ENCODE peak calls at places on chromosomes 1 and 21, in nine cellular contexts. W, V, N, X, D, P, K, B and Z are unnamed samples.

GRCh38 chr21:35988396-35989140 is 71.8 kb downstream of the SETD4 start:
- DNase-seq in W (no peak), V (no peak), N (no peak), X (no peak), D (no peak), P (no peak), K (no peak), B (no peak), Z (no peak)

GRCh38 chr1:218625393-218625792 is 280.3 kb downstream of the TGFB2 start:
- DNase-seq in W (no peak), V (no peak), N (no peak), X (no peak), D (no peak), P (no peak), K (no peak), B (no peak), Z (no peak)

GRCh38 chr1:58162952-58163550 is 383.5 kb downstream of the OMA1 start:
- DNase-seq in W (peak), V (peak), N (peak), X (peak), D (peak), P (no peak), K (peak), B (peak), Z (no peak)

GRCh38 chr21:35940074-35940927 is 120.0 kb downstream of the SETD4 start:
- DNase-seq in W (peak), V (peak), N (peak), X (peak), D (peak), P (no peak), K (peak), B (peak), Z (peak)

GRCh38 chr1:223031690-223032601 is 111.1 kb downstream of the TLR5 start:
- DNase-seq in W (no peak), V (no peak), N (no peak), X (peak), D (peak), P (no peak), K (no peak), B (no peak), Z (no peak)

GRCh38 chr1:203424861-203425667 is 50.5 kb upstream of the PRELP start:
- DNase-seq in W (no peak), V (no peak), N (no peak), X (no peak), D (no peak), P (no peak), K (no peak), B (no peak), Z (no peak)

GRCh38 chr1:245458761-245459174 is 304.0 kb downstream of the KIF26B start:
- DNase-seq in W (peak), V (no peak), N (peak), X (peak), D (no peak), P (no peak), K (no peak), B (no peak), Z (no peak)

GRCh38 chr1:226958300-226958699 is 18.2 kb downstream of the COQ8A start:
- DNase-seq in W (no peak), V (no peak), N (no peak), X (no peak), D (no peak), P (no peak), K (no peak), B (no peak), Z (no peak)

GRCh38 chr1:2259668-2260392 is 31.7 kb downstream of the SKI start:
- DNase-seq in W (no peak), V (no peak), N (no peak), X (no peak), D (no peak), P (no peak), K (no peak), B (no peak), Z (no peak)

GRCh38 chr1:93738075-93738622 is 56.5 kb upstream of the BCAR3 start:
- DNase-seq in W (peak), V (no peak), N (peak), X (peak), D (no peak), P (no peak), K (no peak), B (no peak), Z (no peak)

GRCh38 chr1:177817969-177818872 is 151.6 kb downstream of the SEC16B start:
- DNase-seq in W (no peak), V (no peak), N (peak), X (no peak), D (no peak), P (no peak), K (no peak), B (no peak), Z (no peak)

GRCh38 chr1:154911691-154912550 is 24.6 kb downstream of the PMVK start:
- DNase-seq in W (no peak), V (no peak), N (no peak), X (no peak), D (no peak), P (no peak), K (no peak), B (no peak), Z (no peak)

GRCh38 chr1:87588445-87588844 is 259.8 kb downstream of the LMO4 start:
- DNase-seq in W (peak), V (no peak), N (no peak), X (no peak), D (no peak), P (no peak), K (no peak), B (no peak), Z (no peak)

GRCh38 chr1:214028569-214028968 is 40.8 kb downstream of the PROX1 start:
- DNase-seq in W (no peak), V (no peak), N (no peak), X (no peak), D (no peak), P (no peak), K (no peak), B (no peak), Z (no peak)

GRCh38 chr1:6235302-6235680 is 473 bp downstream of the ICMT start:
- DNase-seq in W (no peak), V (no peak), N (no peak), X (no peak), D (no peak), P (no peak), K (no peak), B (no peak), Z (no peak)

GRCh38 chr1:71521655-71522264 is 440.9 kb upstream of the ZRANB2 start:
- DNase-seq in W (peak), V (peak), N (peak), X (peak), D (no peak), P (no peak), K (peak), B (peak), Z (no peak)

GRCh38 chr1:161130266-161130665 is 2.2 kb downstream of the DEDD start:
- DNase-seq in W (no peak), V (no peak), N (no peak), X (no peak), D (no peak), P (no peak), K (no peak), B (no peak), Z (no peak)

GRCh38 chr1:53329183-53329544 is 1.3 kb upstream of the LRP8 start:
- DNase-seq in W (no peak), V (no peak), N (no peak), X (no peak), D (peak), P (no peak), K (no peak), B (no peak), Z (no peak)

GRCh38 chr1:35477870-35478269 is 79.3 kb downstream of the KIAA0319L start:
- DNase-seq in W (no peak), V (no peak), N (no peak), X (no peak), D (no peak), P (no peak), K (no peak), B (no peak), Z (no peak)

GRCh38 chr21:27171704-27172103 is 204.8 kb upstream of the ADAMTS5 start:
- DNase-seq in W (no peak), V (no peak), N (peak), X (no peak), D (no peak), P (no peak), K (no peak), B (no peak), Z (no peak)

GRCh38 chr21:15592271-15592860 is 137.4 kb upstream of the USP25 start:
- DNase-seq in W (peak), V (peak), N (peak), X (peak), D (no peak), P (no peak), K (peak), B (peak), Z (no peak)

GRCh38 chr1:234689236-234689635 is 79.3 kb upstream of the IRF2BP2 start:
- DNase-seq in W (no peak), V (no peak), N (no peak), X (no peak), D (no peak), P (no peak), K (no peak), B (no peak), Z (no peak)

GRCh38 chr1:173870252-173871075 is 2.3 kb downstream of the ZBTB37 start:
- DNase-seq in W (no peak), V (no peak), N (no peak), X (no peak), D (no peak), P (no peak), K (no peak), B (no peak), Z (no peak)

GRCh38 chr1:78323311-78323710 is 167.5 kb upstream of the PTGFR start:
- DNase-seq in W (no peak), V (no peak), N (no peak), X (peak), D (no peak), P (no peak), K (no peak), B (no peak), Z (no peak)